ENCODE peak calls at places on chromosome X, in six cellular contexts. D is amniotic stem cell; G is natural killer cell treated with Interleukin-12 subunit alpha and Interleukin-12 subunit beta and Interleukin-15 and Interleukin-18, amount 100 ng/mL, for 72 hours; Y is neuronal stem cell; V is neural crest cell; K is WTC11. H is an unnamed sample.

GRCh38 chrX:73932522-73932921 is 369.5 kb downstream of the CHIC1 start:
- DNase-seq in D (no peak), G (no peak), Y (no peak), V (no peak), K (no peak), H (no peak)

GRCh38 chrX:11137543-11138139 is 26.5 kb downstream of the HCCS start:
- DNase-seq in D (no peak), G (no peak), Y (no peak), V (no peak), K (no peak), H (no peak)

GRCh38 chrX:22542641-22543040 is 269.9 kb downstream of the CBLL2 start:
- DNase-seq in D (no peak), G (no peak), Y (no peak), V (no peak), K (no peak), H (no peak)

GRCh38 chrX:146881521-146881920 is 67.0 kb upstream of the CXorf51A start:
- DNase-seq in D (no peak), G (no peak), Y (no peak), V (no peak), K (no peak), H (no peak)

GRCh38 chrX:115561605-115562491 is 874 bp downstream of the PLS3 start:
- DNase-seq in D (peak), G (no peak), Y (peak), V (peak), K (peak), H (peak)

GRCh38 chrX:150731795-150732194 is 38.6 kb downstream of the MTMR1 start:
- DNase-seq in D (peak), G (no peak), Y (no peak), V (no peak), K (no peak), H (no peak)

GRCh38 chrX:11341274-11342256 is 48.4 kb downstream of the AMELX start:
- DNase-seq in D (no peak), G (no peak), Y (no peak), V (no peak), K (no peak), H (no peak)

GRCh38 chrX:111041018-111041462 is 55.0 kb upstream of the PAK3 start:
- DNase-seq in D (no peak), G (no peak), Y (no peak), V (no peak), K (no peak), H (peak)

GRCh38 chrX:106973433-106974149 is 26.4 kb downstream of the MORC4 start:
- DNase-seq in D (no peak), G (no peak), Y (no peak), V (no peak), K (no peak), H (no peak)

GRCh38 chrX:22135171-22135711 is 103.1 kb downstream of the PHEX start:
- DNase-seq in D (no peak), G (no peak), Y (no peak), V (peak), K (no peak), H (no peak)